ENCODE peak calls at places on chromosome 4, in eight cellular contexts. W is ovary; A is CD8-positive, alpha-beta T cell; R is suprapubic skin; I is CD8-positive, alpha-beta memory T cell; F is cardiac muscle cell; Q is lower lobe of right lung; S is K562. V is an unnamed sample.

GRCh38 chr4:168569066-168569908 is 72.4 kb downstream of the PALLD start:
- DNase-seq in W (no peak), A (no peak), R (no peak), I (no peak), F (peak; percentile 50), Q (no peak), S (peak; percentile 34), V (no peak)

GRCh38 chr4:68373513-68373912 is 23.6 kb upstream of the YTHDC1 start:
- DNase-seq in W (peak; percentile 71), A (peak; percentile 26), R (peak; percentile 86), I (peak; percentile 35), F (peak; percentile 89), Q (peak; percentile 75), S (no peak), V (no peak)

GRCh38 chr4:8237256-8237989 is 32.1 kb upstream of the HTRA3 start:
- DNase-seq in W (no peak), A (no peak), R (no peak), I (no peak), F (no peak), Q (peak; percentile 44), S (no peak), V (no peak)

GRCh38 chr4:88378691-88379559 is at the start of gene HERC6:
- DNase-seq in W (peak; percentile 77), A (peak; percentile 71), R (peak; percentile 83), I (peak; percentile 78), F (peak; percentile 90), Q (peak; percentile 85), S (peak; percentile 10), V (peak; percentile 50)

GRCh38 chr4:128268970-128269369 is 18.6 kb downstream of the PGRMC2 start:
- DNase-seq in W (no peak), A (no peak), R (no peak), I (no peak), F (no peak), Q (no peak), S (no peak), V (no peak)

GRCh38 chr4:92953462-92953861 is 649.7 kb downstream of the GRID2 start:
- DNase-seq in W (no peak), A (no peak), R (no peak), I (no peak), F (no peak), Q (no peak), S (no peak), V (no peak)

GRCh38 chr4:8044699-8045098 is 105.0 kb upstream of the AFAP1 start:
- DNase-seq in W (no peak), A (no peak), R (no peak), I (no peak), F (no peak), Q (no peak), S (no peak), V (no peak)

GRCh38 chr4:173506780-173507211 is 23.2 kb downstream of the HAND2 start:
- DNase-seq in W (no peak), A (no peak), R (no peak), I (no peak), F (no peak), Q (no peak), S (no peak), V (no peak)

GRCh38 chr4:185892165-185892564 is 80.2 kb upstream of the SORBS2 start:
- DNase-seq in W (no peak), A (no peak), R (no peak), I (no peak), F (no peak), Q (no peak), S (no peak), V (no peak)

GRCh38 chr4:8590546-8590880 is 2.1 kb upstream of the CPZ start:
- DNase-seq in W (no peak), A (no peak), R (no peak), I (no peak), F (no peak), Q (peak; percentile 12), S (no peak), V (no peak)

GRCh38 chr4:103075894-103076776 is at the start of gene SLC9B2:
- DNase-seq in W (peak; percentile 65), A (peak; percentile 47), R (peak; percentile 84), I (peak; percentile 47), F (peak; percentile 78), Q (peak; percentile 73), S (peak; percentile 63), V (no peak)

GRCh38 chr4:87152310-87153061 is 67.9 kb downstream of the KLHL8 start:
- DNase-seq in W (no peak), A (no peak), R (no peak), I (no peak), F (no peak), Q (no peak), S (no peak), V (no peak)

GRCh38 chr4:19987746-19988145 is 264.0 kb upstream of the SLIT2 start:
- DNase-seq in W (no peak), A (no peak), R (no peak), I (no peak), F (peak; percentile 61), Q (no peak), S (no peak), V (no peak)

GRCh38 chr4:2256781-2257191 is 5.1 kb downstream of the MXD4 start:
- DNase-seq in W (peak; percentile 37), A (no peak), R (peak; percentile 77), I (peak; percentile 0), F (peak; percentile 40), Q (peak; percentile 65), S (peak; percentile 31), V (no peak)

GRCh38 chr4:106494066-106494465 is 125.5 kb upstream of the GIMD1 start:
- DNase-seq in W (no peak), A (no peak), R (no peak), I (no peak), F (no peak), Q (no peak), S (no peak), V (no peak)

GRCh38 chr4:47054130-47054529 is 22.8 kb downstream of the GABRB1 start:
- DNase-seq in W (no peak), A (no peak), R (no peak), I (no peak), F (no peak), Q (no peak), S (no peak), V (no peak)

GRCh38 chr4:24810016-24810415 is 14.6 kb downstream of the SOD3 start:
- DNase-seq in W (no peak), A (no peak), R (peak; percentile 13), I (no peak), F (no peak), Q (no peak), S (no peak), V (no peak)

GRCh38 chr4:101242441-101242840 is 104.9 kb downstream of the PPP3CA start:
- DNase-seq in W (no peak), A (no peak), R (no peak), I (no peak), F (no peak), Q (no peak), S (no peak), V (no peak)

GRCh38 chr4:97309111-97309510 is 834.2 kb downstream of the STPG2 start:
- DNase-seq in W (no peak), A (no peak), R (no peak), I (no peak), F (no peak), Q (no peak), S (no peak), V (no peak)

GRCh38 chr4:181971411-181971810 is 271.8 kb upstream of the TENM3 start:
- DNase-seq in W (no peak), A (no peak), R (no peak), I (no peak), F (no peak), Q (no peak), S (no peak), V (no peak)

GRCh38 chr4:82403725-82404124 is 26.5 kb downstream of the HNRNPDL start:
- DNase-seq in W (no peak), A (no peak), R (no peak), I (no peak), F (peak; percentile 43), Q (no peak), S (no peak), V (no peak)

GRCh38 chr4:20444599-20445337 is 193.1 kb downstream of the SLIT2 start:
- DNase-seq in W (no peak), A (no peak), R (no peak), I (no peak), F (peak; percentile 48), Q (no peak), S (no peak), V (no peak)

GRCh38 chr4:38664704-38665401 is 854 bp downstream of the KLF3 start:
- DNase-seq in W (peak; percentile 81), A (no peak), R (peak; percentile 83), I (peak; percentile 29), F (peak; percentile 66), Q (peak; percentile 77), S (no peak), V (no peak)

GRCh38 chr4:78776729-78777555 is 792 bp downstream of the BMP2K start:
- DNase-seq in W (peak; percentile 9), A (peak; percentile 25), R (no peak), I (peak; percentile 13), F (peak; percentile 50), Q (peak; percentile 64), S (peak; percentile 49), V (peak; percentile 9)
- H3K27ac ChIP-seq in W (peak overlapping the region; percentile 99), A (peak overlapping the region; percentile 42), R (peak overlapping the region; percentile 93), I (peak overlapping the region; percentile 73), F (peak overlapping the region; percentile 98), Q (peak overlapping the region; percentile 100), S (peak overlapping the region; percentile 98), V (peak overlapping the region; percentile 93)

GRCh38 chr4:114600066-114600552 is 1.5 kb downstream of the UGT8 start:
- DNase-seq in W (no peak), A (no peak), R (no peak), I (no peak), F (no peak), Q (no peak), S (no peak), V (no peak)
- H3K4me3 ChIP-seq in W (no peak overlapping the region), A (no peak overlapping the region), R (peak overlapping the region; percentile 50), I (no peak overlapping the region), F (peak overlapping the region; percentile 44), Q (peak overlapping the region; percentile 55), S (peak overlapping the region; percentile 55), V (peak overlapping the region; percentile 54)

DNA sequence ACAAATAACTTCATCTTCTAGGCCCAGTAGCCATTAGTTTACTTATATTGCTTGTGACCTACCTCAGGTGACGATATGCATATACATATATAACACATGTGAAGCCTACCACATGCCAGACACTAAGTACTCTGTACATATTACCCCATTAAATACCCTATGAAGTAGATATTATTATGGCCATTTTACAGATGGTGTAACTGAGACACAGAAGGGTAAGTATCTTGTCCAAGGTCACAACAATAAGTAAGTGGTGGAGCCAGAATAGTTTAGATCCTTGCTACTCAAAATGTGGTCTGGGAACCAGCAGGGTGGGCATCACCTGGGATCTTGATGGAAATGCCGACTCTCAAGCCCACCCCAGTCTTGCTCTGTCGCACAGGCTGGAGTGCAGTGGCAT is 78.1 kb upstream of the RAPGEF2 start:
- DNase-seq in W (no peak), A (no peak), R (no peak), I (no peak), F (no peak), Q (no peak), S (no peak), V (no peak)
- H3K27ac ChIP-seq in W (no peak overlapping the region), A (no peak overlapping the region), R (no peak overlapping the region), I (no peak overlapping the region), F (no peak overlapping the region), Q (no peak overlapping the region), S (no peak overlapping the region), V (no peak overlapping the region)

DNA sequence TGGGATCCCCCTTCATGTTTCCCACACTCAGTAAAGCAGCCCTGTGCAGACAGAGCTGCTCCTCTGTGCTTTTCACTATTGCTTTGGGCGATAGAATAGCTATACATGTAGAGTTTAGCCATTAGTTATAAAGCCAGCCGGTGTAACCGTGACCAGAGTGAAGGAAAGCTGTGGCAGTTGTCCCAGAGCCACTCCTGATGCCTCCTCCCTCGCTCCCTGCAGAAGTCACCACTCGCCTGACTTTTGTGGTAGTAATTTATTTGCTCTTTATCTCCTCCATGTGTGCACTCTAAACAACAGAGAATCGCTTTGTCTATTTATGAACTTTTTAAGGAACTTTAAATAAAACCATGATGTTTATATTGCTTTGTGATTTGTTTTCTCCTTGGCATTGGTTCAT is 41.8 kb upstream of the WWC2 start:
- DNase-seq in W (no peak), A (no peak), R (no peak), I (no peak), F (no peak), Q (no peak), S (no peak), V (no peak)
- H3K4me3 ChIP-seq in W (no peak overlapping the region), A (no peak overlapping the region), R (no peak overlapping the region), I (no peak overlapping the region), F (no peak overlapping the region), Q (no peak overlapping the region), S (no peak overlapping the region), V (no peak overlapping the region)